ENCODE peak calls at places on chromosome 9, in seven cellular contexts. Y is prostate gland, R is AG04450, Z is astrocyte of the spinal cord, I is brain microvascular endothelial cell, L is epithelial cell of proximal tubule, O is GM06990. D is an unnamed sample.
A peak's percentile ranks its signal among the peaks of the same experiment; 100 is the strongest.

GRCh38 chr9:107727113-107727780 is 237.7 kb upstream of the KLF4 start:
- DNase-seq in Y (no peak), R (no peak), Z (peak; percentile 37), I (no peak), L (no peak), O (no peak), D (no peak)

GRCh38 chr9:133116346-133117231 is 4.5 kb downstream of the RALGDS start:
- DNase-seq in Y (no peak), R (no peak), Z (no peak), I (no peak), L (no peak), O (no peak), D (no peak)

GRCh38 chr9:101650096-101650495 is 55.3 kb upstream of the PPP3R2 start:
- DNase-seq in Y (no peak), R (no peak), Z (no peak), I (no peak), L (no peak), O (no peak), D (no peak)

GRCh38 chr9:129405089-129405830 is 215.6 kb downstream of the C9orf50 start:
- DNase-seq in Y (no peak), R (no peak), Z (no peak), I (peak; percentile 40), L (no peak), O (no peak), D (no peak)

GRCh38 chr9:100671811-100672305 is 94.0 kb downstream of the CAVIN4 start:
- DNase-seq in Y (no peak), R (no peak), Z (no peak), I (no peak), L (no peak), O (no peak), D (no peak)

GRCh38 chr9:117427357-117427913 is 12.6 kb upstream of the ASTN2 start:
- DNase-seq in Y (no peak), R (no peak), Z (no peak), I (no peak), L (no peak), O (no peak), D (no peak)

GRCh38 chr9:121754655-121755436 is 103.4 kb downstream of the DAB2IP start:
- DNase-seq in Y (no peak), R (no peak), Z (no peak), I (no peak), L (no peak), O (no peak), D (no peak)

GRCh38 chr9:131818089-131818488 is 78.2 kb upstream of the RAPGEF1 start:
- DNase-seq in Y (no peak), R (no peak), Z (no peak), I (no peak), L (no peak), O (no peak), D (no peak)

GRCh38 chr9:131473198-131473885 is 29.4 kb upstream of the POMT1 start:
- DNase-seq in Y (no peak), R (no peak), Z (no peak), I (no peak), L (no peak), O (no peak), D (no peak)

GRCh38 chr9:127438394-127438793 is 12.8 kb downstream of the RPL12 start:
- DNase-seq in Y (no peak), R (no peak), Z (no peak), I (no peak), L (no peak), O (no peak), D (no peak)

DNA sequence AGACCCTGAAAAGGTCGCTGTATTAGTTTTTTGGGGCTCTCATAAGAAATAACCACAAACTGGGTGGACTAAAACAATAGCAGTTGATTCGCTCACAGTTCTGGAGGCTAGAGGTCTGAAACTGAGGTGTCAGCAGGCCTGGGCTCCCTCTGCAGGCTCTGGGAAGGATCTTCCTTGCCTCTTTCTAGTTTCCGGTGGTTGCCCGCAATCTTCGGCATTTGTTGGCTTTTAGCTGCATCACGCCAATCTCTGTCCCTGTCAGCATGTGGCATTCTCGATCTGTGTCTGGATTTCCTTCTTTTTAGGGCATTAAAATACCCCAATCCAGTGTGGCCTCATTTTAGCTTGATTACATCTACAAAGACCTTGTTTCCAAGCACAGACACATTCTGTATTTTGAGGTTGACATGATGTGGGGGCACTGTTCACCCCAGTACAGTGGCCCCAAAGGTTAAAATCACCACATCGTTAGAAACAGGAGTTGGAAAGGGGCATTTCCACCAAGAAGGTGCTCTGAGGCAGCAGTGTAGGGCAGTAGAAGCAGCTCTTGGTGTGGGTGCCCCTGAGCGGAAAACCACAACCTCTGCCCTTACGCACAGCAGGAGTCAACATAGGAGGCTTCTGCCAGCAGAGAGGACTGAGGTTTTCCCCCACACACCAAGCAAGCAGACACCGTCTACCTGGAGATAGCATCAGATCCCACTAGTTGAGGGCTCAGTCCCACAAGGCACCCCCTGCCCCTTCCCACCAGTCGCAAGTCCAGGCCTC is 13.5 kb downstream of the ZNF79 start:
- DNase-seq in Y (no peak), R (no peak), Z (no peak), I (no peak), L (no peak), O (no peak), D (no peak)
- TF ChIP-seq CTCF in Y (no peak), R (peak; percentile 19), Z (peak; percentile 20), I (peak; percentile 37), L (peak; percentile 16), O (no peak), D (peak; percentile 22)

GRCh38 chr9:135468866-135469521 is 10.6 kb upstream of the PPP1R26 start:
- DNase-seq in Y (no peak), R (no peak), Z (no peak), I (peak; percentile 34), L (no peak), O (no peak), D (no peak)
- H3K4me3 ChIP-seq in Y (no peak overlapping the region), R (peak overlapping the region; percentile 21), Z (no peak overlapping the region), I (no peak overlapping the region), L (no peak overlapping the region), O (no peak overlapping the region), D (no peak overlapping the region)

GRCh38 chr9:11088826-11089374 is 476.1 kb upstream of the PTPRD start:
- DNase-seq in Y (no peak), R (no peak), Z (peak; percentile 2), I (peak; percentile 36), L (no peak), O (no peak), D (no peak)

GRCh38 chr9:11092974-11093373 is 480.2 kb upstream of the PTPRD start:
- DNase-seq in Y (no peak), R (no peak), Z (no peak), I (no peak), L (no peak), O (no peak), D (no peak)
- TF ChIP-seq CTCF in Y (no peak), R (no peak), Z (no peak), I (peak; percentile 6), L (no peak), O (no peak), D (no peak)

DNA sequence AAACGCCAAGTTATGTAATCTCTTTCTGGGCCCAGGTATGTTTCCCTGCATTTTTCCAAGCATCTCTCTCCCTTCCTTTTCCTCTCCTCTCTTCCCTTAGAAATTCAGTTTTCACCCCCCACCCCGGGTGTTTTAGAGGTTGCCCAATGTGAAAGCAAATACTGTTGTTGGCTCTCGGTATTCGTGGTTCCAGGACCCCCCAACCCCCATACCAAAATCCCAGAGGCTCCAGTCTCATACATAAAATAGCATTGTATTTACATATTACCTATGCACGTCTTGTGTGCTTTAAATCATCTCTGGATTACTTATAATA is 48.8 kb downstream of the ACER2 start:
- DNase-seq in Y (no peak), R (no peak), Z (no peak), I (no peak), L (no peak), O (no peak), D (no peak)
- H3K4me3 ChIP-seq in Y (no peak overlapping the region), R (peak overlapping the region; percentile 39), Z (peak overlapping the region; percentile 23), I (peak overlapping the region; percentile 35), L (peak overlapping the region; percentile 28), O (peak overlapping the region; percentile 34), D (peak overlapping the region; percentile 13)

GRCh38 chr9:109182940-109183798 is 16.1 kb upstream of the FRRS1L start:
- DNase-seq in Y (peak; percentile 13), R (no peak), Z (no peak), I (peak; percentile 15), L (no peak), O (peak; percentile 28), D (no peak)
- TF ChIP-seq CTCF in Y (peak; percentile 23), R (peak; percentile 59), Z (peak; percentile 70), I (peak; percentile 79), L (peak; percentile 63), O (peak; percentile 71), D (peak; percentile 69)

GRCh38 chr9:6788175-6789016 is 30.6 kb downstream of the KDM4C start:
- DNase-seq in Y (no peak), R (no peak), Z (peak; percentile 58), I (peak; percentile 36), L (peak; percentile 64), O (no peak), D (no peak)
- H3K4me3 ChIP-seq in Y (no peak overlapping the region), R (no peak overlapping the region), Z (no peak overlapping the region), I (no peak overlapping the region), L (peak overlapping the region; percentile 47), O (no peak overlapping the region), D (no peak overlapping the region)

D was measured in astrocyte of the cerebellum.